ENCODE peak calls at places on chromosomes 13 and 19, in seven cellular contexts. A is IMR-90, F is K562, B is uterus, U is A549, S is spleen, C is esophagus muscularis mucosa. D is an unnamed sample.

GRCh38 chr13:106156468-106156867 is 379.0 kb downstream of the EFNB2 start:
- DNase-seq in S (no peak), A (peak), C (no peak), U (no peak), B (no peak), F (no peak), D (no peak)

GRCh38 chr13:77980592-77980991 is 62.0 kb upstream of the EDNRB start:
- DNase-seq in B (no peak), F (no peak), S (no peak), U (no peak), C (no peak), A (peak), D (peak)

GRCh38 chr13:26025196-26025595 is 26.6 kb downstream of the SHISA2 start:
- DNase-seq in C (no peak), U (no peak), B (no peak), F (no peak), S (no peak), A (no peak), D (peak)

GRCh38 chr13:108960006-108960405 is 330.6 kb downstream of the MYO16 start:
- DNase-seq in F (no peak), B (no peak), U (no peak), A (no peak), S (no peak), C (no peak), D (no peak)

GRCh38 chr13:98411617-98412310 is 165.1 kb downstream of the STK24 start:
- DNase-seq in A (no peak), F (no peak), C (no peak), U (no peak), B (no peak), S (no peak), D (no peak)

GRCh38 chr13:39397221-39397620 is 205.8 kb downstream of the LHFPL6 start:
- DNase-seq in B (no peak), F (no peak), U (no peak), C (no peak), S (no peak), A (no peak), D (no peak)

GRCh38 chr19:22532388-22533310 is 101.5 kb upstream of the ZNF492 start:
- DNase-seq in U (no peak), S (no peak), B (peak), F (no peak), A (no peak), C (no peak), D (peak)

GRCh38 chr13:49810825-49811526 is 18.5 kb upstream of the KPNA3 start:
- DNase-seq in B (no peak), F (no peak), C (no peak), A (peak), U (no peak), S (no peak), D (no peak)

GRCh38 chr13:91722267-91722884 is 324.0 kb downstream of the GPC5 start:
- DNase-seq in S (no peak), A (peak), F (peak), U (no peak), B (no peak), C (no peak), D (no peak)

GRCh38 chr13:39600766-39601165 is 2.2 kb downstream of the LHFPL6 start:
- DNase-seq in C (no peak), A (no peak), S (no peak), B (no peak), U (no peak), F (no peak), D (no peak)

GRCh38 chr19:38055655-38056521 is 148.9 kb downstream of the SIPA1L3 start:
- DNase-seq in S (no peak), C (no peak), U (no peak), B (no peak), F (no peak), A (no peak), D (no peak)

GRCh38 chr13:99273128-99273527 is 14.9 kb upstream of the GPR18 start:
- DNase-seq in U (no peak), C (no peak), B (no peak), F (no peak), S (no peak), A (no peak), D (no peak)

GRCh38 chr13:105442941-105443340 is 1092.5 kb downstream of the EFNB2 start:
- DNase-seq in B (no peak), A (peak), C (no peak), S (no peak), U (peak), F (no peak), D (no peak)

GRCh38 chr19:12789098-12789903 is 2.0 kb upstream of the JUNB start:
- DNase-seq in A (peak), S (no peak), B (no peak), F (no peak), U (no peak), C (no peak), D (no peak)

GRCh38 chr19:18951721-18952281 is 10.8 kb upstream of the HOMER3 start:
- DNase-seq in U (no peak), F (no peak), A (no peak), B (no peak), C (no peak), S (no peak), D (no peak)

GRCh38 chr19:54873990-54874389 is at the start of gene FCAR:
- DNase-seq in F (no peak), B (no peak), U (no peak), S (no peak), A (no peak), C (no peak), D (peak)

GRCh38 chr19:13031917-13032623 is 36.8 kb downstream of the NFIX start:
- DNase-seq in A (peak), F (no peak), U (no peak), C (no peak), S (no peak), B (no peak), D (no peak)

GRCh38 chr13:80504453-80504852 is 163.5 kb upstream of the SPRY2 start:
- DNase-seq in U (no peak), C (no peak), B (no peak), A (no peak), F (no peak), S (no peak), D (no peak)

GRCh38 chr19:3324405-3324856 is 42.0 kb upstream of the NFIC start:
- DNase-seq in B (no peak), F (peak), C (no peak), U (no peak), A (no peak), S (peak), D (peak)

GRCh38 chr13:42600943-42601342 is 27.0 kb downstream of the TNFSF11 start:
- DNase-seq in F (no peak), C (no peak), B (no peak), U (no peak), A (no peak), S (no peak), D (no peak)

GRCh38 chr13:113145911-113146598 is 12.4 kb upstream of the PROZ start:
- DNase-seq in C (no peak), F (no peak), B (no peak), A (no peak), S (no peak), U (no peak), D (no peak)

GRCh38 chr13:50731400-50731799 is 112.1 kb downstream of the DLEU7 start:
- DNase-seq in B (no peak), F (no peak), U (no peak), S (no peak), A (peak), C (no peak), D (no peak)

GRCh38 chr19:54464624-54465266 is 1.2 kb upstream of the LENG9 start:
- DNase-seq in B (peak), C (peak), A (peak), U (peak), S (peak), F (peak), D (peak)

GRCh38 chr19:55552620-55553019 is 7.3 kb upstream of the SBK3 start:
- DNase-seq in F (no peak), A (peak), U (no peak), C (no peak), B (no peak), S (no peak), D (no peak)

GRCh38 chr19:5705552-5705951 is 14.4 kb downstream of the LONP1 start:
- DNase-seq in B (no peak), F (peak), S (no peak), A (no peak), C (no peak), U (no peak), D (no peak)

GRCh38 chr13:104920091-104920490 is 1615.4 kb downstream of the EFNB2 start:
- DNase-seq in S (no peak), B (no peak), U (no peak), C (no peak), A (no peak), F (no peak), D (no peak)

GRCh38 chr13:102400619-102401125 is 1.2 kb downstream of the FGF14 start:
- DNase-seq in C (no peak), A (no peak), B (peak), F (no peak), S (peak), U (no peak), D (peak)

GRCh38 chr13:73603646-73604045 is 530.6 kb downstream of the KLF12 start:
- DNase-seq in S (no peak), C (no peak), B (no peak), U (no peak), A (no peak), F (no peak), D (no peak)

GRCh38 chr13:44373601-44374347 is at the start of gene SERP2:
- DNase-seq in B (peak), C (no peak), U (no peak), A (no peak), F (no peak), S (no peak), D (peak)

GRCh38 chr19:31289976-31290375 is 59.3 kb downstream of the TSHZ3 start:
- DNase-seq in F (no peak), B (no peak), C (no peak), S (peak), A (no peak), U (no peak), D (no peak)

GRCh38 chr19:4456566-4456842 is 1.1 kb downstream of the UBXN6 start:
- DNase-seq in S (peak), B (no peak), A (peak), U (no peak), C (no peak), F (peak), D (peak)

GRCh38 chr13:75798353-75799245 is 162.5 kb downstream of the LMO7 start:
- DNase-seq in A (peak), C (no peak), F (no peak), B (no peak), S (no peak), U (no peak), D (no peak)

GRCh38 chr13:50685491-50685890 is 158.0 kb downstream of the DLEU7 start:
- DNase-seq in B (peak), S (no peak), F (no peak), U (no peak), C (no peak), A (no peak), D (peak)

GRCh38 chr19:18559685-18560084 is 2.0 kb downstream of the KXD1 start:
- DNase-seq in U (no peak), F (no peak), B (no peak), S (no peak), A (no peak), C (no peak), D (no peak)

GRCh38 chr13:99496322-99497142 is 4.7 kb upstream of the TM9SF2 start:
- DNase-seq in C (no peak), F (peak), S (peak), B (peak), U (no peak), A (peak), D (no peak)

GRCh38 chr19:36688058-36688457 is 646 bp downstream of the ZNF567 start:
- DNase-seq in F (no peak), A (no peak), C (no peak), U (no peak), B (no peak), S (no peak), D (no peak)

GRCh38 chr13:20824762-20825161 is 51.0 kb upstream of the EEF1AKMT1 start:
- DNase-seq in U (no peak), B (no peak), C (no peak), S (no peak), A (peak), F (no peak), D (no peak)

GRCh38 chr13:40273173-40274000 is 393.1 kb downstream of the FOXO1 start:
- DNase-seq in B (no peak), U (no peak), A (no peak), S (no peak), F (no peak), C (no peak), D (no peak)

GRCh38 chr19:1492474-1493006 is 1.6 kb downstream of the REEP6 start:
- DNase-seq in C (no peak), B (no peak), A (no peak), U (no peak), F (no peak), S (no peak), D (no peak)
- TF ChIP-seq POLR2A in C (no peak), B (no peak), A (no peak), U (no peak), F (peak), S (no peak), D (no peak)

DNA sequence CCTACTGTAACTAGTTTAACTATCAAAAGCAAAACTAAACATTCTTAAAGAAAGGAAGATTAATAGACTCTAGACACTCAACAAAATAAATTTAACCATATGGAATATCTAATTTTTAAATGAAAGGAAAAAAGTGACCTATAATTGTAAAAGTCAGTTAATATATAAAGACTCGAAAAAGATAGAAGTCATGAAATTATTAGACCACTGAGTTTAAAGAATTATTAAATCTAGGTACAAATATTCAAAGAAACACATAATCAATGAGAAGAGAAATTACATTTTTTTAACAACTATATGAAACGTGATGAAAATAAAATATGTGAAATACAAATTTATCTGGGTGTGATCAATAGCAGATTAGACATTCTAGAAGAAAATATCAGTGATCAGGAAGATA is 706.8 kb upstream of the PCDH20 start:
- DNase-seq in A (no peak), C (no peak), S (no peak), F (no peak), B (no peak), U (no peak), D (no peak)
- TF ChIP-seq POLR2A in A (no peak), C (no peak), S (no peak), F (no peak), B (no peak), U (no peak), D (no peak)

GRCh38 chr13:51997641-51998330 is 13.5 kb downstream of the ATP7B start:
- DNase-seq in S (no peak), A (no peak), U (no peak), C (no peak), B (no peak), F (no peak), D (no peak)

GRCh38 chr13:51999525-51999924 is 11.7 kb downstream of the ATP7B start:
- DNase-seq in F (no peak), S (no peak), C (no peak), B (no peak), U (no peak), A (peak), D (peak)

GRCh38 chr13:51996660-51997059 is 14.6 kb downstream of the ATP7B start:
- DNase-seq in B (no peak), S (no peak), A (no peak), U (no peak), F (peak), C (no peak), D (no peak)

GRCh38 chr13:51998723-51999471 is 12.4 kb downstream of the ATP7B start:
- DNase-seq in B (no peak), S (no peak), U (no peak), A (no peak), C (no peak), F (no peak), D (no peak)

GRCh38 chr13:51995677-51996551 is 15.3 kb downstream of the ATP7B start:
- DNase-seq in C (no peak), A (no peak), U (no peak), B (no peak), S (no peak), F (peak), D (peak)
- TF ChIP-seq POLR2A in C (no peak), A (no peak), U (no peak), B (no peak), S (no peak), F (no peak), D (no peak)

DNA sequence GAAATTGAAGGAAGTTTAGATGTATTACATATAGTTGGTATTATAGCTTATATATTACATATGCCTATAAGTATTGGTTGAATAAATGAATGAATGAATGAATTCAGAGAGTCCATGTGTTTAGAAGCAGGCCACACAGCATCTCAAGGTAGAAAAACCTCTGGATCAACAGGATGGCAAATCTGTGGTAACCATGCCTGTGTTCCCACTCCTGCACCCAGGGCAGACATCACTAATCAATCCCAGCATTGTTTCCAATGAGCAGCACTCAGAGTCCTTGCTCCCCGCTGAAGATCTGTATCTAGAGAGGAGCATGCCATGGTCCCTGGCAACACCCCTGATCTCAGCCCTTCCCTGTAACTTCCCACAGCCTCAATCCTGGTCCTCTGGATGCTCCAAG is 944 bp downstream of the CEACAM19 start:
- DNase-seq in A (no peak), F (no peak), S (no peak), B (no peak), C (no peak), U (no peak), D (no peak)
- TF ChIP-seq POLR2A in A (no peak), F (no peak), S (no peak), B (no peak), C (no peak), U (no peak), D (no peak)

GRCh38 chr13:48001127-48001881 is at the start of gene SUCLA2:
- DNase-seq in U (peak), F (peak), S (peak), C (peak), A (peak), B (peak), D (peak)
- TF ChIP-seq POLR2A in U (peak), F (peak), S (peak), C (no peak), A (peak), B (peak), D (peak)

GRCh38 chr19:7871530-7872305 is 2.5 kb downstream of the PRR36 start:
- DNase-seq in S (peak), A (peak), B (peak), U (peak), C (no peak), F (peak), D (peak)
- TF ChIP-seq POLR2A in S (no peak), A (no peak), B (peak), U (no peak), C (no peak), F (no peak), D (no peak)

DNA sequence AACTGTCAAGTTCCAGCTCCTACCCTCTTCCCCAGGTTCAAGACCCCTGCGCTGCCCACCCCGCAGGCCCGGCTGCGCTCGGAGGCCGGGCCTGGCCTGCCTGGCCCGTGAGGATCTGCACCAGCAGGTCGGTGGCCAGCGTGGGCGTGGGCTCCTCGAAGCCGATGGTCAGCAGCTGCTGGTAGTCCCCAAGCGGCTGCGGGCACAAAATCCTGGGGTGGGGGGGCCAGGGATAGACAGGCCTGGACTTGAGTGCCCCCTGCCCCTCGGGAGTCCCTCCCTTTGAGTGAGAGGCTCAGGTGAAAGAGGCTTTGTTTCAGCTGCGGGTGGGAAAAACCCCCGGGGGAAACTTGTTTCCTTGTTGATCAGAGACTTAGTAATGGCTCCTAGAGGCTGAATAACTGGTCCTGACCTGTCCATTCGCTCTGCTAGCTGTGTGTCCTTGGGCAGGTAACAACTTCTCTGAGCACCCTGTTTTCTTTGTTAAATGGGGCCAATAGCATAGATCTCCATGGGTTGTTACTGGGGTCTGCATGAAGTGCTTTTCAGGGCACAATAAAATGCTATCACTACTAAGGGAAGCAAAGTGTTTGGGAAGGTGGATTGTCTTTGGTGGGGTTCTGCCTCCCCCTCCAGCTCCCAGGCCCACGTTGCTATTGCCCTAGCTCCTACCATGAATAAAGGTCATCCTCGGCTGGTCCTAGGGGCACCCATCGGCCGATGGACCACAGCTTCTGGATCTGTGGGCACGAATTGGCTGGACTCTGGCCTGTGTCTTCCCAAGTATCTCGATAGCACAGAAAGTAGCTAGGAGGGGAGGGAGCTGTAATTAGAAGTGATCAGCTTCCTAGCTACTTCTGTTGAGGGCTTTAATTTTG is 3.5 kb downstream of the C19orf67 start:
- DNase-seq in B (no peak), S (no peak), A (peak), C (no peak), U (no peak), F (peak), D (peak)
- TF ChIP-seq POLR2A in B (no peak), S (no peak), A (no peak), C (no peak), U (no peak), F (no peak), D (peak)

GRCh38 chr19:42333975-42334696 is 8.7 kb downstream of the MEGF8 start:
- DNase-seq in S (no peak), B (no peak), F (no peak), A (no peak), C (no peak), U (no peak), D (no peak)
- TF ChIP-seq POLR2A in S (no peak), B (no peak), F (no peak), A (no peak), C (no peak), U (no peak), D (no peak)

DNA sequence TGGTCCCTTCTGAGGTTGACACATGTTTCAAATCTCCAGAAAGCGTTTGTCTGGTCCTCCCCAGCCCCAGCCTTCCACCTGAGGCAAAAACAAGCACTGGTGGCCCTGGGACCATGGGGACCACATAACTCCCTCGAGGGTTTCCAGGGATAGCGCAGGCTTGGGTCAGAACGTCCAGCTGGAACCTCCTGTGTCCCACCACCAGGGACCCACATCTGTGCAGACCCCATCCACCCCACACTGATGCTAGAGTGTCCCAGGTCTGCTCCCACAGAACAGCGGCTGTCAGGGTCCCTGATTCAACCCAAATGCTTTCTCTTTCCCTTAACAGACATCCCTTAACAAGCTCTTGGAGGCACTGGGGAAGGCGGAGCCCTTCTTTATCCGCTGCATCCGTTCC is 29.6 kb upstream of the USE1 start:
- DNase-seq in U (no peak), A (no peak), C (no peak), F (no peak), B (no peak), S (no peak), D (no peak)
- TF ChIP-seq POLR2A in U (no peak), A (no peak), C (no peak), F (no peak), B (no peak), S (no peak), D (no peak)

D was measured in upper lobe of left lung.